ENCODE peak calls at places on chromosomes 1 and 21, in seven cellular contexts. V is K562, H is suprapubic skin, G is HCT116, A is prostate gland, W is esophagus muscularis mucosa, J is H1. E is an unnamed sample.
A peak's percentile ranks its signal among the peaks of the same experiment; 100 is the strongest.

GRCh38 chr1:112817555-112818373 is 102.6 kb upstream of the PPM1J start:
- DNase-seq in V (no peak), H (no peak), G (no peak), A (no peak), W (no peak), J (peak; percentile 81), E (no peak)

GRCh38 chr1:11527541-11528452 is 48.8 kb downstream of the DISP3 start:
- DNase-seq in V (no peak), H (peak; percentile 44), G (no peak), A (no peak), W (no peak), J (no peak), E (peak; percentile 39)

GRCh38 chr1:50369830-50370229 is 53.4 kb downstream of the DMRTA2 start:
- DNase-seq in V (no peak), H (no peak), G (no peak), A (no peak), W (no peak), J (no peak), E (no peak)

GRCh38 chr1:170410391-170411146 is 121.4 kb upstream of the GORAB start:
- DNase-seq in V (no peak), H (no peak), G (no peak), A (no peak), W (no peak), J (no peak), E (no peak)

GRCh38 chr1:27342778-27343638 is 1.2 kb downstream of the SYTL1 start:
- DNase-seq in V (peak; percentile 68), H (no peak), G (no peak), A (peak; percentile 81), W (no peak), J (no peak), E (no peak)

GRCh38 chr1:227946624-227947424 is 908 bp downstream of the WNT9A start:
- DNase-seq in V (peak; percentile 91), H (peak; percentile 81), G (peak; percentile 72), A (peak; percentile 74), W (no peak), J (peak; percentile 92), E (peak; percentile 92)

GRCh38 chr1:205600085-205600484 is 31.7 kb downstream of the ELK4 start:
- DNase-seq in V (no peak), H (no peak), G (no peak), A (no peak), W (peak; percentile 4), J (no peak), E (no peak)

GRCh38 chr1:39566441-39567137 is 10.0 kb downstream of the PABPC4 start:
- DNase-seq in V (no peak), H (no peak), G (no peak), A (no peak), W (no peak), J (no peak), E (no peak)

GRCh38 chr1:179017383-179018326 is 8.0 kb upstream of the FAM20B start:
- DNase-seq in V (peak; percentile 76), H (no peak), G (no peak), A (no peak), W (no peak), J (no peak), E (peak; percentile 17)

GRCh38 chr1:31643976-31644559 is 608 bp downstream of the PEF1 start:
- DNase-seq in V (no peak), H (no peak), G (no peak), A (no peak), W (no peak), J (no peak), E (no peak)

GRCh38 chr1:21781971-21782867 is 730 bp downstream of the USP48 start:
- DNase-seq in V (peak; percentile 41), H (peak; percentile 80), G (no peak), A (peak; percentile 64), W (peak; percentile 92), J (no peak), E (peak; percentile 28)

GRCh38 chr1:198605880-198606458 is 32.9 kb upstream of the PTPRC start:
- DNase-seq in V (no peak), H (no peak), G (no peak), A (no peak), W (no peak), J (no peak), E (no peak)

GRCh38 chr21:35475006-35475405 is 425.9 kb upstream of the RUNX1 start:
- DNase-seq in V (no peak), H (no peak), G (no peak), A (no peak), W (no peak), J (no peak), E (no peak)

GRCh38 chr1:7322283-7322785 is 448.8 kb upstream of the VAMP3 start:
- DNase-seq in V (no peak), H (no peak), G (no peak), A (no peak), W (no peak), J (no peak), E (no peak)

GRCh38 chr1:21289700-21290545 is at the start of gene ECE1:
- DNase-seq in V (no peak), H (no peak), G (no peak), A (no peak), W (no peak), J (peak; percentile 80), E (no peak)

GRCh38 chr1:42745851-42746250 is 5.8 kb upstream of the CLDN19 start:
- DNase-seq in V (no peak), H (peak; percentile 65), G (no peak), A (no peak), W (no peak), J (no peak), E (no peak)

GRCh38 chr1:29854700-29855276 is 618.5 kb downstream of the PTPRU start:
- DNase-seq in V (no peak), H (no peak), G (no peak), A (no peak), W (no peak), J (no peak), E (no peak)

GRCh38 chr21:45048026-45048698 is 26.2 kb upstream of the ADARB1 start:
- DNase-seq in V (no peak), H (no peak), G (no peak), A (no peak), W (no peak), J (no peak), E (no peak)

GRCh38 chr1:211589782-211590721 is 11.1 kb upstream of the SLC30A1 start:
- DNase-seq in V (no peak), H (no peak), G (no peak), A (peak; percentile 22), W (peak; percentile 93), J (no peak), E (peak; percentile 88)

GRCh38 chr1:200334661-200335256 is 75.1 kb downstream of the ZNF281 start:
- DNase-seq in V (no peak), H (no peak), G (peak; percentile 48), A (no peak), W (no peak), J (no peak), E (no peak)

GRCh38 chr1:2168535-2168934 is 26.0 kb downstream of the FAAP20 start:
- DNase-seq in V (no peak), H (no peak), G (no peak), A (no peak), W (no peak), J (no peak), E (no peak)

GRCh38 chr1:51898090-51898734 is 19.7 kb upstream of the NRDC start:
- DNase-seq in V (no peak), H (no peak), G (no peak), A (no peak), W (no peak), J (no peak), E (no peak)

GRCh38 chr21:29181799-29182470 is 51.5 kb downstream of the MAP3K7CL start:
- DNase-seq in V (no peak), H (no peak), G (peak; percentile 36), A (peak; percentile 60), W (no peak), J (no peak), E (no peak)

GRCh38 chr1:223403184-223403815 is 10.1 kb downstream of the CCDC185 start:
- DNase-seq in V (peak; percentile 27), H (no peak), G (no peak), A (no peak), W (no peak), J (no peak), E (no peak)

GRCh38 chr1:151343587-151343986 is 3.5 kb downstream of the RFX5 start:
- DNase-seq in V (no peak), H (no peak), G (no peak), A (no peak), W (no peak), J (no peak), E (no peak)
- TF ChIP-seq POLR2A in V (no peak), H (no peak), G (no peak), A (no peak), W (no peak), J (peak; percentile 26), E (no peak)

GRCh38 chr1:153360190-153360589 is 2.5 kb downstream of the S100A9 start:
- DNase-seq in V (no peak), H (no peak), G (no peak), A (no peak), W (no peak), J (no peak), E (no peak)

GRCh38 chr1:153359241-153359640 is 1.6 kb downstream of the S100A9 start:
- DNase-seq in V (no peak), H (peak; percentile 52), G (no peak), A (no peak), W (no peak), J (no peak), E (no peak)

GRCh38 chr1:153357076-153357852 is 390 bp upstream of the S100A9 start:
- DNase-seq in V (no peak), H (no peak), G (no peak), A (peak; percentile 72), W (peak; percentile 92), J (no peak), E (peak; percentile 77)

GRCh38 chr1:153357853-153358690 is at the start of gene S100A9:
- DNase-seq in V (no peak), H (peak; percentile 60), G (no peak), A (no peak), W (no peak), J (no peak), E (no peak)

GRCh38 chr1:153358691-153358975 is 979 bp downstream of the S100A9 start:
- DNase-seq in V (no peak), H (peak; percentile 45), G (no peak), A (no peak), W (peak; percentile 57), J (peak; percentile 22), E (no peak)
- TF ChIP-seq POLR2AphosphoS5 in V (no peak), H (no peak), G (no peak), A (no peak), W (no peak), J (no peak), E (no peak)

DNA sequence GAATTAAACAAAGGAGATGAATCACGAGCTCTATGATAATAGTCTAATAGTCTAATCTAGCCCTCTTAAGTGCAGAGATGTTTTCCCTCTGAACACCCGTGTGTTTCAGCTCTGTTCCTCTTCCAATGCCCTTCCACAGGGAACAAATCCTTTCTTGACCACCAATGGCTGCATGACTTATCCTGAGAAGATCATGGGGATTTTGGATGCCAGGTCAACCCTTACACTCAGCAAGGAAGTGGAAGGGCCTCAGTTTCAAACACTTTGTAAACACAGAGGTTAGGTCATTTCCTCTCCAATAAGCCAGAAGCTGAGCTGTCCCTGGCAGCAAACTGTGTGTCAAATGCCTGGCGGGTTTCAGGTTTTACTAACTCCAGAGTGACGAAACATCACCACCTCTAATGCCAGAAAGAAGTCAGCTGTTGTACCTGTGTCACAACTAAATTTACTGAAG is 200.0 kb downstream of the GABPA start:
- DNase-seq in V (no peak), H (no peak), G (no peak), A (peak; percentile 84), W (no peak), J (no peak), E (peak; percentile 92)
- TF ChIP-seq POLR2A in V (no peak), H (no peak), G (no peak), A (peak; percentile 9), W (no peak), J (no peak), E (no peak)

GRCh38 chr1:23553896-23554480 is 5.3 kb downstream of the ID3 start:
- DNase-seq in V (no peak), H (no peak), G (no peak), A (no peak), W (no peak), J (no peak), E (no peak)
- TF ChIP-seq POLR2AphosphoS5 in V (no peak), H (no peak), G (no peak), A (no peak), W (no peak), J (peak; percentile 31), E (no peak)